ENCODE peak calls at places on chromosome 12, in seven cellular contexts. F is PC-3, X is IMR-90, U is astrocyte, S is MM.1S, A is K562, I is endothelial cell of umbilical vein. B is an unnamed sample.

GRCh38 chr12:74689071-74689655 is 151.5 kb downstream of the ATXN7L3B start:
- DNase-seq in F (peak), X (peak), U (peak), S (peak), A (no peak), I (peak), B (no peak)

GRCh38 chr12:88530868-88531267 is 49.4 kb downstream of the KITLG start:
- DNase-seq in F (no peak), X (no peak), U (no peak), S (no peak), A (no peak), I (no peak), B (no peak)

GRCh38 chr12:93390025-93390424 is 12.3 kb downstream of the NUDT4 start:
- DNase-seq in F (no peak), X (no peak), U (no peak), S (no peak), A (no peak), I (peak), B (no peak)

GRCh38 chr12:106913456-106913855 is 42.3 kb upstream of the TMEM263 start:
- DNase-seq in F (no peak), X (no peak), U (no peak), S (no peak), A (no peak), I (no peak), B (no peak)

GRCh38 chr12:91948504-91948903 is 197.1 kb downstream of the BTG1 start:
- DNase-seq in F (no peak), X (no peak), U (no peak), S (no peak), A (peak), I (peak), B (no peak)

GRCh38 chr12:4143909-4144308 is 129.7 kb upstream of the CCND2 start:
- DNase-seq in F (peak), X (no peak), U (no peak), S (no peak), A (no peak), I (no peak), B (no peak)

GRCh38 chr12:2290516-2291065 is 237.8 kb downstream of the CACNA1C start:
- DNase-seq in F (no peak), X (no peak), U (no peak), S (no peak), A (no peak), I (no peak), B (no peak)

GRCh38 chr12:124913474-124914391 is 717 bp downstream of the UBC start:
- DNase-seq in F (peak), X (peak), U (peak), S (peak), A (peak), I (peak), B (peak)

GRCh38 chr12:22409071-22409951 is 74.8 kb upstream of the ST8SIA1 start:
- DNase-seq in F (no peak), X (no peak), U (no peak), S (no peak), A (no peak), I (no peak), B (no peak)

GRCh38 chr12:26058818-26059217 is 66.0 kb downstream of the BHLHE41 start:
- DNase-seq in F (no peak), X (no peak), U (peak), S (no peak), A (no peak), I (no peak), B (no peak)

GRCh38 chr12:74836567-74836966 is 298.9 kb downstream of the ATXN7L3B start:
- DNase-seq in F (no peak), X (no peak), U (no peak), S (no peak), A (no peak), I (no peak), B (no peak)

GRCh38 chr12:93868771-93869170 is 191.6 kb downstream of the CRADD start:
- DNase-seq in F (no peak), X (peak), U (peak), S (no peak), A (no peak), I (no peak), B (no peak)

GRCh38 chr12:65306603-65307501 is 28.4 kb downstream of the MSRB3 start:
- DNase-seq in F (peak), X (peak), U (peak), S (peak), A (peak), I (peak), B (peak)

GRCh38 chr12:86117711-86118110 is 138.5 kb downstream of the MGAT4C start:
- DNase-seq in F (no peak), X (peak), U (peak), S (no peak), A (no peak), I (no peak), B (no peak)

GRCh38 chr12:70549340-70550179 is 87.7 kb downstream of the PTPRB start:
- DNase-seq in F (peak), X (no peak), U (no peak), S (no peak), A (no peak), I (peak), B (no peak)

GRCh38 chr12:116882742-116883141 is 1.5 kb upstream of the HRK start:
- DNase-seq in F (peak), X (peak), U (no peak), S (no peak), A (no peak), I (peak), B (no peak)

GRCh38 chr12:124392991-124393790 is 98.3 kb downstream of the RFLNA start:
- DNase-seq in F (peak), X (peak), U (peak), S (no peak), A (no peak), I (peak), B (peak)

GRCh38 chr12:66065146-66065545 is 65.4 kb downstream of the LLPH start:
- DNase-seq in F (no peak), X (peak), U (no peak), S (no peak), A (no peak), I (no peak), B (no peak)

GRCh38 chr12:3107071-3107583 is 29.9 kb downstream of the TSPAN9 start:
- DNase-seq in F (no peak), X (peak), U (peak), S (no peak), A (no peak), I (no peak), B (no peak)

GRCh38 chr12:110657747-110658146 is 31.2 kb downstream of the HVCN1 start:
- DNase-seq in F (no peak), X (no peak), U (no peak), S (no peak), A (no peak), I (no peak), B (no peak)

GRCh38 chr12:6330192-6330591 is 11.7 kb downstream of the TNFRSF1A start:
- DNase-seq in F (no peak), X (no peak), U (no peak), S (no peak), A (no peak), I (no peak), B (no peak)

GRCh38 chr12:52151859-52152783 is 39.7 kb downstream of the KRT80 start:
- DNase-seq in F (peak), X (peak), U (no peak), S (peak), A (peak), I (peak), B (peak)

GRCh38 chr12:68675098-68675842 is 11.5 kb upstream of the NUP107 start:
- DNase-seq in F (no peak), X (no peak), U (peak), S (no peak), A (peak), I (peak), B (peak)

GRCh38 chr12:69096669-69097364 is 142.6 kb upstream of the CPSF6 start:
- DNase-seq in F (peak), X (no peak), U (peak), S (no peak), A (no peak), I (peak), B (no peak)

GRCh38 chr12:105267711-105268110 is 31.7 kb upstream of the APPL2 start:
- DNase-seq in F (no peak), X (peak), U (no peak), S (no peak), A (no peak), I (no peak), B (no peak)

GRCh38 chr12:94037444-94037843 is 110.9 kb upstream of the PLXNC1 start:
- DNase-seq in F (no peak), X (no peak), U (no peak), S (no peak), A (no peak), I (no peak), B (no peak)

GRCh38 chr12:14915736-14916135 is 22.6 kb downstream of the ERP27 start:
- DNase-seq in F (no peak), X (no peak), U (no peak), S (no peak), A (no peak), I (no peak), B (no peak)

GRCh38 chr12:132611620-132612019 is 1.2 kb upstream of the LRCOL1 start:
- DNase-seq in F (no peak), X (no peak), U (no peak), S (peak), A (no peak), I (no peak), B (no peak)

GRCh38 chr12:17352164-17352563 is 737.8 kb downstream of the RERGL start:
- DNase-seq in F (no peak), X (no peak), U (no peak), S (no peak), A (no peak), I (no peak), B (no peak)

GRCh38 chr12:93852067-93852466 is 174.9 kb downstream of the CRADD start:
- DNase-seq in F (no peak), X (no peak), U (no peak), S (no peak), A (no peak), I (no peak), B (no peak)

GRCh38 chr12:2752676-2753371 is 41.9 kb upstream of the FKBP4 start:
- DNase-seq in F (peak), X (peak), U (peak), S (peak), A (peak), I (peak), B (peak)

GRCh38 chr12:79674629-79675028 is 16.1 kb downstream of the PAWR start:
- DNase-seq in F (peak), X (peak), U (peak), S (no peak), A (no peak), I (no peak), B (no peak)

GRCh38 chr12:88790231-88790630 is 210.0 kb upstream of the KITLG start:
- DNase-seq in F (no peak), X (no peak), U (no peak), S (no peak), A (no peak), I (no peak), B (no peak)

GRCh38 chr12:97308576-97309198 is 153.9 kb upstream of the RMST start:
- DNase-seq in F (peak), X (peak), U (peak), S (peak), A (peak), I (peak), B (no peak)

GRCh38 chr12:101891462-101891971 is 14.1 kb downstream of the DRAM1 start:
- DNase-seq in F (peak), X (peak), U (peak), S (peak), A (no peak), I (peak), B (peak)

GRCh38 chr12:57894577-57895292 is 46.6 kb upstream of the ATP23 start:
- DNase-seq in F (no peak), X (no peak), U (no peak), S (no peak), A (no peak), I (no peak), B (peak)
- H3K4me3 ChIP-seq in F (no peak), X (no peak), U (no peak), S (no peak), A (no peak), I (no peak), B (no peak)

GRCh38 chr12:112185093-112185923 is 59.9 kb downstream of the TRAFD1 start:
- DNase-seq in F (no peak), X (no peak), U (no peak), S (no peak), A (no peak), I (no peak), B (no peak)

GRCh38 chr12:112182499-112182898 is 57.1 kb downstream of the TRAFD1 start:
- DNase-seq in F (no peak), X (peak), U (no peak), S (no peak), A (no peak), I (no peak), B (no peak)

GRCh38 chr12:112183591-112184021 is 58.2 kb downstream of the TRAFD1 start:
- DNase-seq in F (no peak), X (no peak), U (no peak), S (no peak), A (no peak), I (no peak), B (no peak)

GRCh38 chr12:112184056-112184887 is 58.9 kb downstream of the TRAFD1 start:
- DNase-seq in F (no peak), X (no peak), U (no peak), S (no peak), A (no peak), I (no peak), B (no peak)

DNA sequence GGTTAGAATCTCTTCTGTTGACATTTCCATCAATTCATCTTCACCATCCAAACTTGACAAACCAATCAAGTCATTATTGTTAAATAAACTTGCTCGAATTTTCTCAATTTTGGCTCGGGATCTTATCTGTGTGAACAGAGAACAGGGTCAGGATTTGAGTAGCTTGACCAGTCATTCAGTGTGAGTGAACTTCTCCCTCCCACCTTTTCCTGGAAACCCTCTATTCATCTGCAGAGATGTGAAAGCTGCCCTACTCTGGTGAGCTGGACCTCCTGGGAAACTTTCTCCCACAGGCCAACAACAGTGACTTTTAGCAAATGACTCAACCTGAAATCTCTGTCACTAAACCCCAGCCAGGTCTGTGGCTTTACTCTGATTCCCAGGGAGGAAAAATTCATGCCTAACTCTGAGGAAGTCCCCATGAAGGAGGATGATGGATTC is 57.8 kb downstream of the TRAFD1 start:
- DNase-seq in F (no peak), X (peak), U (peak), S (no peak), A (peak), I (peak), B (no peak)
- H3K9ac ChIP-seq in F (no peak), X (no peak), U (peak), S (no peak), A (no peak), I (no peak), B (no peak)

GRCh38 chr12:130078852-130079251 is 83.4 kb upstream of the FZD10 start:
- DNase-seq in F (no peak), X (no peak), U (no peak), S (no peak), A (no peak), I (no peak), B (no peak)
- TF ChIP-seq CTCF in F (no peak), X (no peak), U (no peak), S (no peak), A (no peak), I (no peak), B (no peak)

DNA sequence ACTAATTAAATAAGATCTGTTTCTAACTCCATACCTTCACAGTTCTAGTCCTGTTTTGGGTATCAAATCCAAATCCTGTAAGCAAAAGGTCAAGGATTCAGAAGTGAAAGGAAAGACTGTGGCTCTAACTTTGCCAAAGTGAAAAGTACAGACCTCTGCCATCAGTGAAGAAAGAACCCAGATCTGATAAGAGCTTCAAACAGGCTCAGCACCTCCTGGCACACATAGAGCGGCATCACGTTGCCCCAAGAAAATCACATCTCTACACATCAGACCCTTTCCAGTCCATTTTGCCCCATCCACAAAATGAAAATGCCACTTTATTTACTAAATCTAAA is 23.2 kb downstream of the CLIP1 start:
- DNase-seq in F (no peak), X (peak), U (no peak), S (no peak), A (peak), I (no peak), B (no peak)
- H3K4me3 ChIP-seq in F (peak), X (peak), U (no peak), S (no peak), A (peak), I (no peak), B (no peak)

DNA sequence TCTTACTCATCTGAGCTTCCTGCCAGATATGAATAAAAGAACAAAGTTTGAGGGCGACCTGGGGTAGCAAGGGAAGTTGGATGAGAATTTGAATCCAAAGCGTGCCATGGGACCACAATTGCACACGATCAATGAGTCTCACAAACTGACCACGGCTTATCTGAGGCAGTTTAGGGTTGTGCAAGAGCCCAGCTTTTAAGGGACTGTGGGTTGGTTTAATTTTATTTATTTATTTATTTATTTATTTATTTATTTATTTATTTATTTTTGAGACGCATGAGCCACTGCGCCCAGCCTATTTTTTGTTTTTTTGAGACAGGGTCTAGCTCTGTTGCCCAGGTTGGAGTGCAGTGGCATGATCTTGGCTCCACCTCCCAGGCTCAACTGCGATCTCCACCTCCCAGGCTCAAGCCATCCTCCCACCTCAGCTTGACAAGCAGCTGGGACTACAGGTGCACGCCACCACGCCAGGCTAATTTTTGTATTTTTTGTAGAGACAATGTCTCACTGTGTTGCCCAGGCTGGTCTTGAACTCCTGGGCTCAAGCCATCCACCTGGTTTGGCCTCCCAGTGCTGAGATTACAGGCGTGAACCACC is 1.1 kb downstream of the AMDHD1 start:
- DNase-seq in F (no peak), X (no peak), U (no peak), S (no peak), A (no peak), I (no peak), B (no peak)
- H3K9ac ChIP-seq in F (no peak), X (no peak), U (no peak), S (peak), A (no peak), I (no peak), B (no peak)

GRCh38 chr12:18361431-18361830 is 100.1 kb downstream of the PIK3C2G start:
- DNase-seq in F (no peak), X (no peak), U (no peak), S (no peak), A (no peak), I (no peak), B (no peak)
- TF ChIP-seq CTCF in F (no peak), X (no peak), U (no peak), S (no peak), A (no peak), I (no peak), B (no peak)

GRCh38 chr12:114671321-114671663 is 12.7 kb downstream of the TBX3 start:
- DNase-seq in F (peak), X (no peak), U (no peak), S (no peak), A (no peak), I (no peak), B (no peak)

GRCh38 chr12:114673169-114673833 is 10.7 kb downstream of the TBX3 start:
- DNase-seq in F (peak), X (peak), U (peak), S (no peak), A (no peak), I (no peak), B (no peak)

GRCh38 chr12:114671664-114672476 is 12.1 kb downstream of the TBX3 start:
- DNase-seq in F (peak), X (peak), U (no peak), S (no peak), A (no peak), I (no peak), B (no peak)

GRCh38 chr12:114674201-114675047 is 9.6 kb downstream of the TBX3 start:
- DNase-seq in F (peak), X (peak), U (no peak), S (no peak), A (no peak), I (no peak), B (no peak)

GRCh38 chr12:114672817-114673168 is 11.2 kb downstream of the TBX3 start:
- DNase-seq in F (peak), X (no peak), U (no peak), S (no peak), A (no peak), I (no peak), B (no peak)
- H3K4me3 ChIP-seq in F (peak), X (peak), U (peak), S (no peak), A (no peak), I (no peak), B (no peak)

GRCh38 chr12:53201639-53202038 is 5.4 kb downstream of the ITGB7 start:
- DNase-seq in F (no peak), X (no peak), U (no peak), S (peak), A (no peak), I (no peak), B (no peak)

GRCh38 chr12:53199700-53200099 is 7.4 kb downstream of the ITGB7 start:
- DNase-seq in F (no peak), X (no peak), U (no peak), S (peak), A (no peak), I (no peak), B (no peak)

GRCh38 chr12:53200107-53200457 is 7.0 kb downstream of the ITGB7 start:
- DNase-seq in F (no peak), X (no peak), U (no peak), S (no peak), A (no peak), I (no peak), B (no peak)

GRCh38 chr12:53201170-53201541 is 5.9 kb downstream of the ITGB7 start:
- DNase-seq in F (no peak), X (peak), U (peak), S (no peak), A (peak), I (no peak), B (no peak)

DNA sequence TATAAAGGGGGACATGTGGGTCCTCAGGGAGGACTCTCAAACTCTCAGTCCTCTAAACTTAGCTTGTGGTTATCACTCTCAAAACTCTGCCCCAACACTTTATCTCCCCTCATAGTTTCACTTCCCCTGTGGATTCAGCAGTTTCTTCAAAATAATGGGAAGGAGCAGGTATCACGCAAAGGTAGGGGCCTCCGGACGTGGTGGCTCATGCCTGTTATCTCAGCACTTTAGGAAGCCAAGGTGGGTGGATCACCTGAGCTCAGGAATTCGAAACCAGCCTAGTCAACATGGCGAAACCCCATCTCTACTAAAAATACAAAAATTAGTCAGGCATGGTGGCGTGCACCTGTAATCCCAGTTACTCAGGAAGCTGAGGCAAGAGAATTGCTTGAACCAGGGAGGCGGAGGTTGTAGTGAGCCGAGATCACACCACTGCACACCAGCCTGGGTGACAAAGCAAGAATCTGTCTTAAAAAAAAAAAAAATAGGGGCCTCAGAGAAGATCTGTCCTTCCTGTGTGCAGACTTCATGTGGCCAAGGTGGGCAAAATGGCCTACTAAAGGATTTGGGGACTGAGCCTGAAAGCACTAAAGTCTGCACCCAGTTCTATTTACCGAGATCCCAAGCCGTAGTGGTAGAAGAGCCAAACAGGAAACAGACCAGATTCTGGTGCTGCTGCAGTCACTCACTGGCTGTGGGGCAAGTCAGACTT is 6.4 kb downstream of the ITGB7 start:
- DNase-seq in F (no peak), X (no peak), U (no peak), S (peak), A (no peak), I (no peak), B (no peak)
- H3K9ac ChIP-seq in F (no peak), X (no peak), U (no peak), S (peak), A (peak), I (no peak), B (peak)

GRCh38 chr12:119225454-119225853 is 46.7 kb downstream of the HSPB8 start:
- DNase-seq in F (no peak), X (no peak), U (no peak), S (no peak), A (no peak), I (no peak), B (no peak)
- TF ChIP-seq CTCF in F (no peak), X (no peak), U (no peak), S (no peak), A (no peak), I (no peak), B (no peak)

B was measured in colonic mucosa.